ENCODE peak calls at places on chromosomes 4 and X, in six cellular contexts. Q is fibroblast of mammary gland; F is CD8-positive, alpha-beta T cell; V is PC-9; M is stomach; K is psoas muscle. B is an unnamed sample.
A peak's percentile ranks its signal among the peaks of the same experiment; 100 is the strongest.

GRCh38 chrX:40581333-40581910 is 652 bp downstream of the ATP6AP2 start:
- DNase-seq in Q (peak; percentile 50), F (peak; percentile 11), V (no peak), M (no peak), K (no peak), B (peak; percentile 48)

GRCh38 chr4:105520819-105521790 is 31.3 kb upstream of the ARHGEF38 start:
- DNase-seq in Q (peak; percentile 47), F (no peak), V (peak; percentile 8), M (peak; percentile 34), K (no peak), B (peak; percentile 61)

GRCh38 chrX:6120329-6120728 is 108.3 kb downstream of the NLGN4X start:
- DNase-seq in Q (no peak), F (no peak), V (no peak), M (no peak), K (no peak), B (no peak)

GRCh38 chr4:19375931-19376330 is 875.8 kb upstream of the SLIT2 start:
- DNase-seq in Q (peak; percentile 50), F (no peak), V (no peak), M (no peak), K (no peak), B (no peak)

GRCh38 chrX:41329101-41329500 is 4.9 kb upstream of the DDX3X start:
- DNase-seq in Q (no peak), F (no peak), V (no peak), M (no peak), K (no peak), B (no peak)

GRCh38 chr4:14632041-14632440 is 370.2 kb upstream of the CPEB2 start:
- DNase-seq in Q (no peak), F (no peak), V (no peak), M (no peak), K (no peak), B (no peak)

GRCh38 chr4:156228706-156229105 is 275.0 kb upstream of the CTSO start:
- DNase-seq in Q (peak; percentile 13), F (no peak), V (no peak), M (no peak), K (no peak), B (no peak)

GRCh38 chr4:22439947-22440346 is 75.9 kb downstream of the ADGRA3 start:
- DNase-seq in Q (no peak), F (no peak), V (no peak), M (no peak), K (no peak), B (no peak)

GRCh38 chrX:129450123-129450522 is 73.2 kb downstream of the SMARCA1 start:
- DNase-seq in Q (no peak), F (no peak), V (no peak), M (no peak), K (no peak), B (no peak)

GRCh38 chr4:72312032-72312650 is 256.9 kb downstream of the ADAMTS3 start:
- DNase-seq in Q (peak; percentile 95), F (no peak), V (peak; percentile 50), M (peak; percentile 29), K (peak; percentile 60), B (peak; percentile 95)

GRCh38 chrX:130300010-130300282 is 31.2 kb upstream of the ZNF280C start:
- DNase-seq in Q (no peak), F (no peak), V (no peak), M (no peak), K (no peak), B (no peak)

GRCh38 chrX:112642349-112642748 is 37.4 kb downstream of the LHFPL1 start:
- DNase-seq in Q (peak; percentile 64), F (peak; percentile 4), V (peak; percentile 18), M (peak; percentile 31), K (no peak), B (peak; percentile 48)

GRCh38 chrX:149151805-149152757 is 353.0 kb downstream of the IDS start:
- DNase-seq in Q (peak; percentile 89), F (no peak), V (no peak), M (no peak), K (no peak), B (peak; percentile 92)

GRCh38 chr4:7043521-7044414 is 596 bp downstream of the TADA2B start:
- DNase-seq in Q (peak; percentile 34), F (peak; percentile 51), V (peak; percentile 46), M (peak; percentile 53), K (peak; percentile 47), B (peak; percentile 45)

GRCh38 chrX:69070949-69071650 is 94.2 kb downstream of the PJA1 start:
- DNase-seq in Q (no peak), F (no peak), V (no peak), M (no peak), K (peak; percentile 44), B (no peak)

GRCh38 chr4:118776166-118776954 is 59.6 kb downstream of the SEC24D start:
- DNase-seq in Q (peak; percentile 68), F (no peak), V (no peak), M (no peak), K (no peak), B (peak; percentile 34)

GRCh38 chr4:27357283-27357682 is 496.6 kb downstream of the STIM2 start:
- DNase-seq in Q (peak; percentile 37), F (no peak), V (no peak), M (no peak), K (no peak), B (peak; percentile 11)

GRCh38 chrX:3711331-3711917 is 2.0 kb downstream of the PRKX start:
- DNase-seq in Q (no peak), F (peak; percentile 38), V (no peak), M (no peak), K (no peak), B (no peak)

GRCh38 chr4:143402776-143403550 is 66.3 kb downstream of the GAB1 start:
- DNase-seq in Q (no peak), F (no peak), V (no peak), M (no peak), K (no peak), B (no peak)

GRCh38 chr4:87005690-87006461 is 71.1 kb downstream of the AFF1 start:
- DNase-seq in Q (no peak), F (peak; percentile 11), V (no peak), M (no peak), K (peak; percentile 26), B (no peak)

GRCh38 chr4:94934201-94934600 is 176.4 kb downstream of the BMPR1B start:
- DNase-seq in Q (peak; percentile 40), F (no peak), V (no peak), M (no peak), K (no peak), B (peak; percentile 71)

GRCh38 chr4:189792819-189793618 is 147.7 kb upstream of the FRG1 start:
- DNase-seq in Q (peak; percentile 68), F (peak; percentile 32), V (peak; percentile 53), M (peak; percentile 72), K (peak; percentile 50), B (peak; percentile 70)

GRCh38 chr4:56434599-56435000 is 815 bp downstream of the PPAT start:
- DNase-seq in Q (peak; percentile 58), F (no peak), V (no peak), M (peak; percentile 59), K (no peak), B (peak; percentile 68)

GRCh38 chrX:16953606-16954211 is 7.3 kb downstream of the REPS2 start:
- DNase-seq in Q (no peak), F (no peak), V (peak; percentile 46), M (no peak), K (no peak), B (peak; percentile 35)

DNA sequence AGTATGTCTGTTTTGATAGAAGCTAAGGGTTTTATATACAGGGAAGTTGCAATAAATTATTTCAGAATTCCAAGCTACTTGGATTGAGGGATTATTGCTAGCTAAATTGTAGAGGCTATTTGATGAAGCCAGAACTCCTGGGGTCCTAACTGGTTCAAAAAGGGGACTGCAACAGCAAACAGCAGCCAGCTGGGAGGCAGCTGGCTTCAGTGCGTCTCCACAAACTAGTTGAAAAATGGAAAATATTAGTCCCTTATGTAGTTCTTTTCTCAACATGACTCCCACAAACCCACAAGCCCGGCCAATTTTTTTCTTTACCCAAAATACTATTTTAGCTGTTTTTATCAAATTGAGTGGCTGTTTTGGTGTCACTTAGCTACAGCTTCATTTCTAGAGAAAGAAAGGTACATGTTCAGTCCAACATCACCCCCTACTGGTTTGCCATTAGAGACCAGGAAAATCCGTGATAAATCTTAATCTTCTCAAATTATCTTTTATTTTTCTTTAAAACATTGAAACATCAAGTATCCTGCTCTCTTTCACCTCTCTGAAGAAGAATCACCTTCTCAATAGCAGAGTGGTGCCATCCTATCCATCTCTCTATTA is 97.2 kb downstream of the GUCY2F start:
- DNase-seq in Q (peak; percentile 37), F (no peak), V (no peak), M (no peak), K (no peak), B (peak; percentile 43)
- TF ChIP-seq CTCF in Q (peak; percentile 49), F (no peak), V (peak; percentile 69), M (peak; percentile 28), K (peak; percentile 18), B (peak; percentile 52)

DNA sequence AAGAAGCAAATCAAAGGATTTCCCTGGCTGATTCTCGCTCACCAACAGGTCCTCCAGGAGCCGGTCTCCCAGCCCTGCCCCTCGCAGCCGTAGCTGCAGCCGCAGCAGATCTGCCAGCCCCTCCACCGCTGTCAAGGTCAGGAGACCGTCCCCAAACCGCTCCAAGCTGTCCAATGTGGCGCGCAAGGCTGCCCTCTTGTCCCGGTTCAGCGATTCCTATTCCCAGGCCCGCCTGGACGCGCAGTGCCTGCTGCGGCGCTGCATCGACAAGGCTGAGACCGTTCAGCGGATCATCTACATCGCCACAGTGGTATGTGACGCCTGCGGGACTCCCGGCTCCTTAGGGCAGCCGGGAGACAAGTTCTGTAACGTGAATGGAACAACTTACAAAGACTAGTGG is 25.6 kb downstream of the SPATA18 start:
- DNase-seq in Q (no peak), F (no peak), V (no peak), M (no peak), K (peak; percentile 11), B (no peak)
- H3K4me3 ChIP-seq in Q (no peak overlapping the region), F (no peak overlapping the region), V (no peak overlapping the region), M (peak overlapping the region; percentile 1), K (no peak overlapping the region), B (no peak overlapping the region)

GRCh38 chr4:40040908-40041307 is 15.7 kb upstream of the N4BP2 start:
- DNase-seq in Q (peak; percentile 32), F (no peak), V (no peak), M (no peak), K (no peak), B (peak; percentile 42)

GRCh38 chr4:40043786-40044185 is 12.9 kb upstream of the N4BP2 start:
- DNase-seq in Q (no peak), F (no peak), V (no peak), M (no peak), K (no peak), B (no peak)

GRCh38 chr4:40046311-40046980 is 10.2 kb upstream of the N4BP2 start:
- DNase-seq in Q (peak; percentile 42), F (no peak), V (peak; percentile 42), M (peak; percentile 82), K (no peak), B (peak; percentile 50)
- TF ChIP-seq CTCF in Q (no peak), F (no peak), V (no peak), M (no peak), K (no peak), B (peak; percentile 13)

DNA sequence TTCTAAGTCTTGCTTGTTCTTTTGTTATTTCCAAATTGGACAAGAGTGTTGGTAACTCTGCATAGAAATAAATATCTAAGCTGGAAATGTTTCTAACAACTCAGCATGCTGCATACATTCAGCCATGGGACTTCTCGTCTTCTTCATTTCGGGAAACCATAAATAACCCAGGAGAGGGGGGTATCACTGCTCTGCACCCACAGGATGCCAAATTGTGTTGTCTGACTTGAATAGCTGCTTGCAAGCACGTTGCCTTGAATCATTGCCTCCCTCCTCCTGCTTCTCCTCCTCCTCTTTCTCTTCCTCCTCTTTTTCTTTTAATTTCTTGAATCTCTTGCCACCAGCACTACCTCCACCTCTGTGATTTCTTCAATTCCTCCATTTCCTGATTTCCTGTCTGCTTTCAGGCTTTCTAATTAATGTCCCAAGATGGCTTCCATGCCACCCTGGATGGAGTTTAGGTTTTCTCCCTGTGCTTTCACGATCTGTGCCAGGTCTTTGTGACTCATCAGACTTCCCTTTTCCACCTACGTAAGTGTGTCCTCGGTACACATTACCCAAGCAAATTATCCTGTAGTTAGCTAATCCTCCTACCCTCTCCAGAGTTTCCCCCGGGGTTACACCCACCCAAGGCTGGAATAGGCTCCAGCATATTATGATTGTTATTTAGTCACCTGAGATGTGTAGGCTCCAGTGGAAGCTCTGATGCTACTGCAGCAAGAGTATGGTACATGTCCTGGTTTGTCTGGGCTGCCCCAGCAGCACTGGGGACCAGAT is 122.6 kb upstream of the VCX3B start:
- DNase-seq in Q (peak; percentile 72), F (no peak), V (no peak), M (no peak), K (no peak), B (peak; percentile 80)
- H3K4me3 ChIP-seq in Q (no peak overlapping the region), F (no peak overlapping the region), V (no peak overlapping the region), M (no peak overlapping the region), K (no peak overlapping the region), B (no peak overlapping the region)